ENCODE peak calls at places on chromosomes 11 and 22, in six cellular contexts. One of them, this sample, is unnamed.

GRCh38 chr22:37330200-37331033 is 48.1 kb downstream of the CYTH4 start:
- DNase-seq in amniotic stem cell: no peak
- DNase-seq in DMS53: peak
- DNase-seq in A172: no peak
- DNase-seq in heart left ventricle: no peak
- DNase-seq in NAMALWA: peak
- DNase-seq in this sample: no peak

GRCh38 chr22:27331526-27332281 is 469.9 kb downstream of the MN1 start:
- DNase-seq in amniotic stem cell: no peak
- DNase-seq in DMS53: peak
- DNase-seq in A172: no peak
- DNase-seq in heart left ventricle: peak
- DNase-seq in NAMALWA: peak
- DNase-seq in this sample: no peak

GRCh38 chr11:15867886-15868285 is 488.5 kb downstream of the SOX6 start:
- DNase-seq in amniotic stem cell: no peak
- DNase-seq in DMS53: no peak
- DNase-seq in A172: no peak
- DNase-seq in heart left ventricle: no peak
- DNase-seq in NAMALWA: no peak
- DNase-seq in this sample: no peak

GRCh38 chr11:65206441-65206841 is 24.7 kb downstream of the CAPN1 start:
- DNase-seq in amniotic stem cell: no peak
- DNase-seq in DMS53: no peak
- DNase-seq in A172: no peak
- DNase-seq in heart left ventricle: no peak
- DNase-seq in NAMALWA: no peak
- DNase-seq in this sample: no peak

GRCh38 chr11:12871788-12872321 is 137.3 kb upstream of the RASSF10 start:
- DNase-seq in amniotic stem cell: no peak
- DNase-seq in DMS53: no peak
- DNase-seq in A172: no peak
- DNase-seq in heart left ventricle: no peak
- DNase-seq in NAMALWA: no peak
- DNase-seq in this sample: no peak

GRCh38 chr22:42330953-42331525 is 60.6 kb upstream of the TCF20 start:
- DNase-seq in amniotic stem cell: no peak
- DNase-seq in DMS53: peak
- DNase-seq in A172: no peak
- DNase-seq in heart left ventricle: no peak
- DNase-seq in NAMALWA: no peak
- DNase-seq in this sample: no peak

GRCh38 chr11:35563413-35564245 is 38.2 kb upstream of the PAMR1 start:
- DNase-seq in amniotic stem cell: no peak
- DNase-seq in DMS53: no peak
- DNase-seq in A172: no peak
- DNase-seq in heart left ventricle: no peak
- DNase-seq in NAMALWA: no peak
- DNase-seq in this sample: no peak

GRCh38 chr22:50252081-50253045 is 1.3 kb upstream of the HDAC10 start:
- DNase-seq in amniotic stem cell: peak
- DNase-seq in DMS53: peak
- DNase-seq in A172: no peak
- DNase-seq in heart left ventricle: peak
- DNase-seq in NAMALWA: peak
- DNase-seq in this sample: peak

GRCh38 chr11:93986716-93987115 is 34.4 kb upstream of the HEPHL1 start:
- DNase-seq in amniotic stem cell: no peak
- DNase-seq in DMS53: peak
- DNase-seq in A172: peak
- DNase-seq in heart left ventricle: no peak
- DNase-seq in NAMALWA: no peak
- DNase-seq in this sample: no peak

GRCh38 chr22:40417041-40417440 is 46.6 kb downstream of the SGSM3 start:
- DNase-seq in amniotic stem cell: no peak
- DNase-seq in DMS53: no peak
- DNase-seq in A172: no peak
- DNase-seq in heart left ventricle: no peak
- DNase-seq in NAMALWA: no peak
- DNase-seq in this sample: no peak

GRCh38 chr11:75152090-75152489 is 1.2 kb downstream of the SLCO2B1 start:
- DNase-seq in amniotic stem cell: no peak
- DNase-seq in DMS53: no peak
- DNase-seq in A172: no peak
- DNase-seq in heart left ventricle: peak
- DNase-seq in NAMALWA: no peak
- DNase-seq in this sample: no peak

GRCh38 chr11:112453601-112454577 is 193.2 kb upstream of the PLET1 start:
- DNase-seq in amniotic stem cell: no peak
- DNase-seq in DMS53: peak
- DNase-seq in A172: peak
- DNase-seq in heart left ventricle: peak
- DNase-seq in NAMALWA: peak
- DNase-seq in this sample: no peak

GRCh38 chr22:19108807-19109197 is 13.4 kb downstream of the DGCR2 start:
- DNase-seq in amniotic stem cell: no peak
- DNase-seq in DMS53: no peak
- DNase-seq in A172: no peak
- DNase-seq in heart left ventricle: no peak
- DNase-seq in NAMALWA: no peak
- DNase-seq in this sample: no peak

GRCh38 chr11:102762414-102762813 is 18.0 kb downstream of the MMP10 start:
- DNase-seq in amniotic stem cell: no peak
- DNase-seq in DMS53: no peak
- DNase-seq in A172: peak
- DNase-seq in heart left ventricle: no peak
- DNase-seq in NAMALWA: no peak
- DNase-seq in this sample: peak

GRCh38 chr11:92828576-92828975 is 140.9 kb upstream of the MTNR1B start:
- DNase-seq in amniotic stem cell: no peak
- DNase-seq in DMS53: no peak
- DNase-seq in A172: no peak
- DNase-seq in heart left ventricle: no peak
- DNase-seq in NAMALWA: no peak
- DNase-seq in this sample: no peak

GRCh38 chr11:66181632-66182345 is 86.7 kb upstream of the RAB1B start:
- DNase-seq in amniotic stem cell: no peak
- DNase-seq in DMS53: no peak
- DNase-seq in A172: no peak
- DNase-seq in heart left ventricle: no peak
- DNase-seq in NAMALWA: no peak
- DNase-seq in this sample: no peak

GRCh38 chr11:111320728-111321568 is 22.6 kb downstream of the POU2AF3 start:
- DNase-seq in amniotic stem cell: no peak
- DNase-seq in DMS53: peak
- DNase-seq in A172: no peak
- DNase-seq in heart left ventricle: no peak
- DNase-seq in NAMALWA: no peak
- DNase-seq in this sample: no peak

GRCh38 chr11:18987454-18988231 is 48.4 kb upstream of the MRGPRX1 start:
- DNase-seq in amniotic stem cell: no peak
- DNase-seq in DMS53: no peak
- DNase-seq in A172: peak
- DNase-seq in heart left ventricle: no peak
- DNase-seq in NAMALWA: no peak
- DNase-seq in this sample: peak

GRCh38 chr11:91158901-91159537 is 936.2 kb upstream of the CHORDC1 start:
- DNase-seq in amniotic stem cell: no peak
- DNase-seq in DMS53: peak
- DNase-seq in A172: peak
- DNase-seq in heart left ventricle: no peak
- DNase-seq in NAMALWA: no peak
- DNase-seq in this sample: no peak

GRCh38 chr22:29022101-29022817 is 39.4 kb downstream of the C22orf31 start:
- DNase-seq in amniotic stem cell: no peak
- DNase-seq in DMS53: no peak
- DNase-seq in A172: no peak
- DNase-seq in heart left ventricle: no peak
- DNase-seq in NAMALWA: no peak
- DNase-seq in this sample: no peak

GRCh38 chr22:37503183-37503683 is 16.0 kb downstream of the CARD10 start:
- DNase-seq in amniotic stem cell: no peak
- DNase-seq in DMS53: no peak
- DNase-seq in A172: no peak
- DNase-seq in heart left ventricle: no peak
- DNase-seq in NAMALWA: no peak
- DNase-seq in this sample: no peak

GRCh38 chr22:36385491-36386350 is 2.0 kb downstream of the MYH9 start:
- DNase-seq in amniotic stem cell: no peak
- DNase-seq in DMS53: peak
- DNase-seq in A172: peak
- DNase-seq in heart left ventricle: no peak
- DNase-seq in NAMALWA: peak
- DNase-seq in this sample: no peak